ENCODE peak calls at places on chromosomes 13 and 19, in four cellular contexts. L is testis, C is right lobe of liver, T is tibial nerve. E is an unnamed sample. For H3K4me1, the result is how much of the 10 kb centered on the place peaks cover.

GRCh38 chr13:109941221-109941620 is 154.8 kb upstream of the IRS2 start:
- DNase-seq in L (no peak), T (no peak), C (no peak), E (no peak)

GRCh38 chr19:3336680-3337523 is 29.5 kb upstream of the NFIC start:
- DNase-seq in L (peak), C (peak), T (peak), E (peak)

GRCh38 chr13:42990147-42990990 is 1.7 kb downstream of the EPSTI1 start:
- DNase-seq in T (no peak), L (no peak), C (no peak), E (no peak)

GRCh38 chr13:63421113-63421512 is 2005.5 kb upstream of the PCDH20 start:
- DNase-seq in L (no peak), C (no peak), T (no peak), E (no peak)

GRCh38 chr19:49133621-49134454 is 14.5 kb downstream of the PPFIA3 start:
- DNase-seq in L (peak), C (peak), T (no peak), E (peak)

GRCh38 chr13:27036236-27036981 is 135.2 kb downstream of the USP12 start:
- DNase-seq in T (no peak), L (no peak), C (no peak), E (no peak)

GRCh38 chr13:103948477-103948876 is 882.3 kb upstream of the SLC10A2 start:
- DNase-seq in L (no peak), T (no peak), C (no peak), E (no peak)

GRCh38 chr19:47564081-47564480 is 8.9 kb downstream of the ZNF541 start:
- DNase-seq in C (no peak), L (no peak), T (no peak), E (peak)

GRCh38 chr13:24148414-24149305 is 11.9 kb upstream of the SPATA13 start:
- DNase-seq in T (no peak), C (no peak), L (no peak), E (peak)

GRCh38 chr19:38696733-38697055 is 47.6 kb downstream of the CAPN12 start:
- DNase-seq in C (no peak), L (no peak), T (no peak), E (no peak)

GRCh38 chr13:106472621-106473020 is 62.8 kb downstream of the EFNB2 start:
- DNase-seq in T (no peak), C (no peak), L (no peak), E (no peak)

GRCh38 chr13:23723463-23723862 is 153.3 kb downstream of the TNFRSF19 start:
- DNase-seq in C (no peak), L (no peak), T (no peak), E (no peak)

GRCh38 chr19:16121141-16121540 is 9.5 kb downstream of the RAB8A start:
- DNase-seq in L (no peak), T (no peak), C (no peak), E (no peak)

GRCh38 chr19:16116067-16116466 is 4.4 kb downstream of the RAB8A start:
- DNase-seq in L (no peak), C (no peak), T (no peak), E (no peak)

GRCh38 chr19:16117594-16118033 is 5.9 kb downstream of the RAB8A start:
- DNase-seq in L (no peak), T (no peak), C (no peak), E (no peak)

GRCh38 chr19:16115309-16116039 is 3.8 kb downstream of the RAB8A start:
- DNase-seq in T (no peak), C (no peak), L (no peak), E (no peak)

GRCh38 chr19:16118489-16119033 is 6.9 kb downstream of the RAB8A start:
- DNase-seq in L (no peak), C (no peak), T (no peak), E (no peak)
- TF ChIP-seq POLR2A in L (no peak), C (no peak), T (no peak), E (no peak)

GRCh38 chr13:114105351-114106225 is 26.8 kb downstream of the RASA3 start:
- DNase-seq in C (peak), L (no peak), T (no peak), E (no peak)
- H3K4me1 ChIP-seq in C (under half), L (under half), T (under half), E (under half)

DNA sequence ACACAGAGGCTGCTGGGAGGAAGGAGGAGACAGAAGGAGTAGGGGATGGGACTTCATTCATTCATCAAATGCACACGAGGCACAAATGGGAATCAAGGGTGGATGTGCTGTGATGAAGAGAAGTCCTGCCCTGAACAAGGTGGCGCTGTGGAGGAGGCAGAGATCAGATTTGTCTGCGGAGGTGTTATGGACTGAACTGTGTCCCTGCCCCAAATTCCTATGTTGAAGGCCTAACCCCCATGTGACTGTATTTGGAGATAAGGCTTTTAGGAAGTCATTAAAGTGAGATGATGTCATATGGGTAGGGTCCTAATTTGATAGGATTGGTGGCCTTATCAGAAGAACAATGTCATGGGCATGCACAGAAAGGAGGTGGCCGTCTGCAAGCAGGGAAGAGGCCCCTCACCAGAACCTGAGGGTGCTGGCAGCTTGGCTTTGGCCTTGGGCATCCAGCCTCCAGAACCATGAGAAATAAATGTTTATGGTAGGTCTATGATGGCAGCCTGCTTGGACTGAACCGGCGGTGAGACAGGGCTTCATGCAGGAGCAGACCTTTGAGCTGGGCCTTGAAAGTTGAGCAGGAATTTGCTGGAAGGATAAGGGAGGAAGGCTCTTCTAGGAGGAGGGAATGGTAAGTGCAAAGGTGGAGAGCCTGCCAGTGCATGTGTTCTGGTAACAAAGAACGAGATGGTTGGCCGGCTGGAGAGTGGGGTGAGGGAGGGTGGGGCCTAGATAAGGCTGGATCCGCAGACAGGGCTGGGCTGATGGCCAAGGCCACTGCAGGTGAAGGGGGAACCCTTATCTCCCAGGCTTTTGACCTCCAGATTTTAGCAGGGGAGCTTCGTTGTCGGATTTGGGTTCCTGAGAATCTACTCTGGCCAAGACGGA is 2.7 kb upstream of the CEBPA start:
- DNase-seq in L (no peak), C (peak), T (no peak), E (peak)
- TF ChIP-seq CTCF in L (no peak), C (peak), T (no peak), E (no peak)

GRCh38 chr19:7922841-7923205 is 2.7 kb downstream of the SNAPC2 start:
- DNase-seq in C (no peak), L (no peak), T (no peak), E (no peak)

GRCh38 chr19:7924241-7924640 is 1.7 kb downstream of the CTXN1 start:
- DNase-seq in C (no peak), L (no peak), T (no peak), E (no peak)

GRCh38 chr19:7924651-7925170 is 1.2 kb downstream of the CTXN1 start:
- DNase-seq in T (no peak), L (no peak), C (peak), E (no peak)

GRCh38 chr19:7921955-7922840 is 2.1 kb downstream of the SNAPC2 start:
- DNase-seq in L (no peak), C (peak), T (no peak), E (no peak)

GRCh38 chr19:7923295-7924191 is 2.4 kb downstream of the CTXN1 start:
- DNase-seq in C (peak), T (no peak), L (no peak), E (no peak)
- TF ChIP-seq POLR2A in C (no peak), T (no peak), L (no peak), E (no peak)

GRCh38 chr13:40665754-40666057 is 735 bp downstream of the FOXO1 start:
- DNase-seq in C (no peak), T (no peak), L (no peak), E (no peak)
- H3K4me1 ChIP-seq in C (under half), T (under half), L (under half), E (under half)

GRCh38 chr13:80955487-80955886 is 614.6 kb upstream of the SPRY2 start:
- DNase-seq in T (no peak), L (no peak), C (no peak), E (no peak)
- TF ChIP-seq CTCF in T (no peak), L (no peak), C (no peak), E (no peak)

GRCh38 chr13:50126378-50127016 is 111.3 kb downstream of the KCNRG start:
- DNase-seq in T (no peak), C (no peak), L (no peak), E (no peak)
- TF ChIP-seq POLR2A in T (no peak), C (no peak), L (no peak), E (no peak)

DNA sequence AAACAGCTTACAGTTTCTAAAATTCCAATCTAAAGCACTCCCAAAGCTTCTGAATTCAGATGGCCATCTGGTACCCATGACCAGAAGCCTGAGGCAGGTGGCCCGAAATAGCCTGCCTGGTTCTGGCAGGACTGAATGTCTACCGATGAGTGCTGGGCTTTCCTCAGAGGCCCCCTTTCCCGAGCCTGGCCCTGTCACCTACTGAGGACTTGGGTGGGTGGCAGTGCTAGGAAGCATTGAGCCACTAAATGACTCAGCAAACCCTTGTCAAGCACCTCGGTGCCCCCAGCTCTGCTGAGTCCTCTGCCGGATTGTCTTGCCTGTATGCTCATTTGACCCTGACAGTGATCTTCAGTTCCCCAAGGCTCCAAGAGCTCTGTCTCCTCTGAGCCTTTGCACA is 17.8 kb downstream of the PPP1R37 start:
- DNase-seq in L (no peak), T (no peak), C (no peak), E (no peak)
- H3K4me1 ChIP-seq in L (under half), T (under half), C (under half), E (under half)

DNA sequence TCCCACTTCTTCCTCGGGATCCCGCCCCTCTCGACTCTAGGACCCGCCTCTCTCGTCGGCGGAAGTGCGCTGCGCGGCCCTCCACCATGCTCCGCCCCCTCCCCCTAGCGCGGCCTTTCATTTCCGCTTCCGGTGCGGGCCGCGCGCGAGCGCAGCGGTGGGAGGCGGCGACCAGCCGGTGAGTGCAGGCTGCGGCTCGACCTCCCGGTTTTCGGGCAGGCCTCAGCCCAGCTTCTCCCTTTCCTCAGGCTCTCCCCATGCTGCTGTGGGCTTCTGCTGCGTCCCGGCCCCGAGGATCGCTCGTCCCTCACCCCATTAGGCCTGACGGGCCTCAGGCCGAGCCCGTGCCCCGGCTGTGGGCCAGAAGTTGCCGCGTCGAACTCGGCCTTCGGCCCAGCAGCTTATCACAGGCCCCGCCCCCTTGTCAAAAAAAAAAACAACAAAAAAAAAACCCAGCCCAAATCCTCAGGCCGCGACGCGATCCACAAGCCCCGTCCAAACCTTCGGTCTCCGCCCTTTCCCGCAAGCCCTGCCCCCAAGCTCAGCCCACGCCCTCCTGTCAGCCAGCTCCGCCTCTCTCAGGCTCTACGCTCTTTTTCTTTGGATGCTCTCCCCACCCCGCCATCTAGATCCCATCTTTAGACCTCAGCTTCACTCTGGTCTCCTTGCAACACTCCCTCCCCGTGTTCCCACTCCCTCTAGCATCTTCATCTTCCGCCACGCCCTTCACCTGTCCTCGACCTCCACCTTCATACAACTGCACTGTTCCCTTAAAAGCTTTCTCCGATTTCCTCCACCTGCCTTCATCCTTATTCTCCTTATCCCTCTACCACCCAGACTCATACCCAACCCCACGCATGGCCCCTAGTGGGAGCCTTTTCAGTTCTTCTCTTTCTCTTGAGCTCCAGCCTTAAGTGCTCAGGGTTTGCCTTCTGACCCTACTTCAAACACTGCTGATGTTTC is at the start of gene CLASRP:
- DNase-seq in T (peak), C (peak), L (peak), E (peak)
- TF ChIP-seq CTCF in T (no peak), C (no peak), L (no peak), E (no peak)

GRCh38 chr13:112392719-112393118 is 16.6 kb downstream of the SPACA7 start:
- DNase-seq in T (no peak), C (no peak), L (no peak), E (no peak)

GRCh38 chr13:112397108-112397507 is 21.0 kb downstream of the SPACA7 start:
- DNase-seq in C (no peak), L (no peak), T (no peak), E (no peak)

DNA sequence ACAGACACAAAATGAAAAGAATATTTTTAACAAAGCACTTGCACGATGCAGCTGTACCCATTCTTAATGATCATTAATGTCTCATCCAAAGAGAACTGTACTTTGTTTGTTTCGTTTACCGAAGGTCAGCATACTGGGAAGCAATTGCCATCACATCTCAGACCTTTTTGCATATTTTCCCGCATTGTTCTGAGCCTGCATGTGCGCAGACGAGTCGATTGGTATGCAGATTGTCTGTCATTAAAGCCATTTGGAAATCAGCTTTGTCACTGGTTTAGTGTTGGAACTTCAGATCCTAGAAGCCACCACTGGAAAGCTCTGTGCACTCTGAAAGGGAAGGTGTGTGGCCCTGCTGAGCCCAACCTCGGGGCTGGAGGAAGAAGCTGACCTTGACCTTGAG is 15.6 kb downstream of the SPACA7 start:
- DNase-seq in C (no peak), L (no peak), T (no peak), E (no peak)
- TF ChIP-seq POLR2A in C (no peak), L (no peak), T (no peak), E (no peak)